ENCODE peak calls at places on chromosome 2, in six cellular contexts. J is astrocyte of the cerebellum; Z is activated CD4-positive, alpha-beta T cell treated with anti-CD3 and anti-CD28 coated beads, Interleukin-2, amount 10 ng/mL, durations not matched to agents 24 days and 14 days; L is cardiac fibroblast; B is A549; V is NCI-H1694. T is an unnamed sample.

GRCh38 chr2:176412136-176412535 is 142.9 kb downstream of the MTX2 start:
- DNase-seq in J (no peak), Z (no peak), V (no peak), B (no peak), L (no peak), T (no peak)

GRCh38 chr2:26179446-26179907 is 6.6 kb downstream of the GAREM2 start:
- DNase-seq in Z (no peak), B (no peak), J (no peak), V (no peak), L (no peak), T (no peak)

GRCh38 chr2:104945866-104946265 is 92.0 kb downstream of the POU3F3 start:
- DNase-seq in J (no peak), V (no peak), L (no peak), B (no peak), Z (no peak), T (no peak)

GRCh38 chr2:105595536-105595935 is 149.2 kb upstream of the NCK2 start:
- DNase-seq in V (no peak), L (no peak), J (no peak), Z (no peak), B (no peak), T (no peak)

GRCh38 chr2:28618221-28619141 is 122.6 kb downstream of the PLB1 start:
- DNase-seq in J (no peak), L (no peak), B (no peak), Z (no peak), V (no peak), T (no peak)

GRCh38 chr2:174593574-174594203 is 3.9 kb downstream of the WIPF1 start:
- DNase-seq in J (peak; percentile 73), V (no peak), B (no peak), L (peak; percentile 81), Z (peak; percentile 92), T (no peak)

GRCh38 chr2:177335917-177336450 is 56.6 kb upstream of the AGPS start:
- DNase-seq in Z (no peak), V (no peak), J (no peak), B (no peak), L (no peak), T (no peak)

GRCh38 chr2:210086292-210086691 is 83.9 kb downstream of the RPE start:
- DNase-seq in Z (no peak), J (no peak), V (no peak), B (no peak), L (peak; percentile 57), T (no peak)